ENCODE peak calls at places on chromosomes 2 and 18, in six cellular contexts. G, B, K, C, M and I are unnamed samples.

GRCh38 chr2:65265090-65266045 is 37.7 kb downstream of the ACTR2 start:
- DNase-seq in G (peak), B (no peak), K (no peak), C (no peak), M (peak), I (no peak)

GRCh38 chr2:237612527-237613357 is 14.6 kb upstream of the LRRFIP1 start:
- DNase-seq in G (peak), B (no peak), K (no peak), C (no peak), M (no peak), I (no peak)

GRCh38 chr18:28359177-28359576 is 182.2 kb upstream of the CDH2 start:
- DNase-seq in G (no peak), B (no peak), K (no peak), C (no peak), M (no peak), I (no peak)

GRCh38 chr2:218425531-218425930 is 6.6 kb downstream of the VIL1 start:
- DNase-seq in G (no peak), B (no peak), K (no peak), C (no peak), M (no peak), I (no peak)

GRCh38 chr18:48183613-48184012 is 225.6 kb downstream of the ZBTB7C start:
- DNase-seq in G (no peak), B (no peak), K (no peak), C (no peak), M (no peak), I (peak)

GRCh38 chr2:230219419-230220331 is at the start of gene SP110:
- DNase-seq in G (peak), B (peak), K (peak), C (peak), M (peak), I (peak)

GRCh38 chr2:113245276-113245711 is 33.4 kb downstream of the PAX8 start:
- DNase-seq in G (no peak), B (no peak), K (no peak), C (no peak), M (peak), I (no peak)

GRCh38 chr2:8575011-8575750 is 106.7 kb upstream of the ID2 start:
- DNase-seq in G (no peak), B (no peak), K (no peak), C (peak), M (peak), I (peak)

GRCh38 chr2:174778479-174778962 is 14.2 kb upstream of the CHRNA1 start:
- DNase-seq in G (no peak), B (no peak), K (peak), C (peak), M (peak), I (no peak)
- H3K4me3 ChIP-seq in G (no peak), B (no peak), K (no peak), C (no peak), M (no peak), I (no peak)

DNA sequence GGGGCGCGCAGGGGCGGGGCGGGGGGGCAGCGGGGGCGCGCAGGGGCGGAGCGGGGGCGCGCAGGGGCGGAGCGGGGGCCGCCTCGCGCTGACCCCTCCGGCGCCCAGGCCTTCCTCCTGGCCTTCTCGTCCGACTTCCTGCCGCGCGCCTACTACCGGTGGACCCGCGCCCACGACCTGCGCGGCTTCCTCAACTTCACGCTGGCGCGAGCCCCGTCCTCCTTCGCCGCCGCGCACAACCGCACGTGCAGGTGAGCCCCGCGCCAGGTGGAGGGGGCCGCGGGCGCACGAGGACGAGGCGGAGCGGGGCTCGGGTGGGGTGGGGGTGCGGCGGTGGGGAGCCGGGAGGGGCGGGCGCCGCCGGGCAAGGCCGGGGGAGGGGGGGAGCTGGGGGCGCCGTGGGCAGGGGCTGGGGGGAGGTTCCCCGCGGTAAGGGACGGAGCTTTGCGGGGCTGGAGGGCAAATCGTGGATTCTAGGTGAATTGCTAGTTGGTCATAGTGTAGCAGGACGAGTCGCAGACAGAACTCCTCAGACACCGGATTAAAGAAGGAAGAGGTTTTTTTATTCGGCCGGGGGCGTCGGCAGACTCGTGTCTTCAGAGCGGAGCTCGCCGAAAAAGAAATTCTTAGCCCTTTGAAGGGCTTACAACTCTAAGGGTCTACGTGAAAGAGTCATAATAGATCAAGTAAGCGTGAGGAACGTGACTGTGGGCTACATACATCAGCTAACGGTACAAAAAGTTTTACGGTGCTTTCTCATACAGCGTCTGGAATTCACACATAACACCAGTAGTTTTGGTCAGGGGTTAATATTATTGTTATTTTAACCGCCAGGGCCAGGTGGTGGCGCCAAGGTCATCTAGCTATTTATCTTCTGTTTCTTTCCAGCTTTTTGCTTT is 29.9 kb downstream of the ANO7 start:
- DNase-seq in G (peak), B (no peak), K (peak), C (peak), M (peak), I (no peak)
- TF ChIP-seq CTCF in G (peak), B (peak), K (peak), C (no peak), M (peak), I (no peak)

GRCh38 chr2:127074358-127074757 is 32.6 kb downstream of the BIN1 start:
- DNase-seq in G (no peak), B (no peak), K (no peak), C (no peak), M (no peak), I (no peak)

GRCh38 chr2:127074936-127075335 is 32.0 kb downstream of the BIN1 start:
- DNase-seq in G (no peak), B (no peak), K (no peak), C (no peak), M (no peak), I (no peak)

GRCh38 chr2:127071901-127072328 is 35.0 kb downstream of the BIN1 start:
- DNase-seq in G (no peak), B (no peak), K (no peak), C (no peak), M (peak), I (no peak)

GRCh38 chr2:127072380-127072779 is 34.6 kb downstream of the BIN1 start:
- DNase-seq in G (no peak), B (no peak), K (no peak), C (no peak), M (no peak), I (no peak)

GRCh38 chr2:127072970-127073369 is 34.0 kb downstream of the BIN1 start:
- DNase-seq in G (no peak), B (no peak), K (no peak), C (no peak), M (no peak), I (no peak)
- H3K27ac ChIP-seq in G (no peak), B (no peak), K (no peak), C (no peak), M (no peak), I (peak)

GRCh38 chr2:98823196-98824166 is 92.5 kb upstream of the MGAT4A start:
- DNase-seq in G (peak), B (no peak), K (no peak), C (peak), M (no peak), I (peak)
- H3K4me3 ChIP-seq in G (no peak), B (peak), K (peak), C (peak), M (no peak), I (peak)

GRCh38 chr2:61640406-61640805 is 102.2 kb upstream of the XPO1 start:
- DNase-seq in G (peak), B (no peak), K (no peak), C (no peak), M (no peak), I (no peak)

GRCh38 chr2:61647044-61647443 is 108.9 kb upstream of the XPO1 start:
- DNase-seq in G (peak), B (no peak), K (no peak), C (peak), M (no peak), I (no peak)

DNA sequence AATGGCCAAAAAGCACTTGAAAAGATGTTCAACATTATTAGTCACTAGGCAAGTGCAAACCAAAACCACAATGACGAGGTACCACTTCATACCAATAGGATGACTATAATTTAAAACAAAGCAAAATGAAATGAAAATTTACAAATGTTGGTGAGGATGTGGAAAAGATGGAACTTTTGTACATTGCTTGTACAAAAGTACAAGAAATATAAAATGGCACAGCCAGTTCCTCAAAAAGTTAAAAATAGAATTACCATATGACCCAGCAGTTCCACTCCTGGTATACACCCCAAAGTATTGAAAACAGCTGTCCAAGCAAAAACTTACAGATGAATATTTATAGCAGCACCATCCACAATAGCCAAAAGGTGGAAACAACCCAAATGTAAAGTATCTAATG is 107.8 kb upstream of the XPO1 start:
- DNase-seq in G (no peak), B (no peak), K (no peak), C (no peak), M (no peak), I (no peak)
- TF ChIP-seq CTCF in G (no peak), B (no peak), K (no peak), C (no peak), M (no peak), I (no peak)